ENCODE peak calls at places on chromosomes 7 and 10, in seven cellular contexts. One of them, this sample, is unnamed.

GRCh38 chr7:153088601-153089000 is 329.0 kb downstream of the ACTR3B start:
- DNase-seq in activated T-cell treated with anti-CD3 and anti-CD28 coated beads for 1 hour: no peak
- DNase-seq in CD8-positive, alpha-beta memory T cell: no peak
- DNase-seq in NCI-H526 treated with DMSO at 0.1 percent for 48 hours: no peak
- DNase-seq in pons: no peak
- DNase-seq in activated CD8-positive, alpha-beta memory T cell treated with anti-CD3 and anti-CD28 coated beads, Interleukin-2, amount 50 U/mL, for 4 hours: no peak
- DNase-seq in HTR-8/SVneo: no peak
- DNase-seq in this sample: no peak

GRCh38 chr7:80581472-80581871 is 57.0 kb upstream of the CD36 start:
- DNase-seq in HTR-8/SVneo: no peak
- DNase-seq in activated CD8-positive, alpha-beta memory T cell treated with anti-CD3 and anti-CD28 coated beads, Interleukin-2, amount 50 U/mL, for 4 hours: no peak
- DNase-seq in pons: no peak
- DNase-seq in NCI-H526 treated with DMSO at 0.1 percent for 48 hours: no peak
- DNase-seq in CD8-positive, alpha-beta memory T cell: no peak
- DNase-seq in activated T-cell treated with anti-CD3 and anti-CD28 coated beads for 1 hour: no peak
- DNase-seq in this sample: no peak

GRCh38 chr7:66277492-66277891 is 72.4 kb downstream of the TPST1 start:
- DNase-seq in NCI-H526 treated with DMSO at 0.1 percent for 48 hours: no peak
- DNase-seq in HTR-8/SVneo: no peak
- DNase-seq in activated T-cell treated with anti-CD3 and anti-CD28 coated beads for 1 hour: no peak
- DNase-seq in activated CD8-positive, alpha-beta memory T cell treated with anti-CD3 and anti-CD28 coated beads, Interleukin-2, amount 50 U/mL, for 4 hours: no peak
- DNase-seq in pons: no peak
- DNase-seq in CD8-positive, alpha-beta memory T cell: no peak
- DNase-seq in this sample: no peak

GRCh38 chr10:115033898-115034297 is 59.3 kb upstream of the ATRNL1 start:
- DNase-seq in pons: no peak
- DNase-seq in CD8-positive, alpha-beta memory T cell: no peak
- DNase-seq in HTR-8/SVneo: no peak
- DNase-seq in activated T-cell treated with anti-CD3 and anti-CD28 coated beads for 1 hour: no peak
- DNase-seq in NCI-H526 treated with DMSO at 0.1 percent for 48 hours: no peak
- DNase-seq in activated CD8-positive, alpha-beta memory T cell treated with anti-CD3 and anti-CD28 coated beads, Interleukin-2, amount 50 U/mL, for 4 hours: no peak
- DNase-seq in this sample: no peak

GRCh38 chr7:19177269-19177668 is 32.0 kb upstream of the FERD3L start:
- DNase-seq in HTR-8/SVneo: no peak
- DNase-seq in activated CD8-positive, alpha-beta memory T cell treated with anti-CD3 and anti-CD28 coated beads, Interleukin-2, amount 50 U/mL, for 4 hours: no peak
- DNase-seq in CD8-positive, alpha-beta memory T cell: no peak
- DNase-seq in pons: no peak
- DNase-seq in activated T-cell treated with anti-CD3 and anti-CD28 coated beads for 1 hour: no peak
- DNase-seq in NCI-H526 treated with DMSO at 0.1 percent for 48 hours: no peak
- DNase-seq in this sample: no peak

GRCh38 chr10:7471720-7472367 is 61.0 kb upstream of the SFMBT2 start:
- DNase-seq in HTR-8/SVneo: no peak
- DNase-seq in pons: peak; percentile 82
- DNase-seq in activated CD8-positive, alpha-beta memory T cell treated with anti-CD3 and anti-CD28 coated beads, Interleukin-2, amount 50 U/mL, for 4 hours: no peak
- DNase-seq in activated T-cell treated with anti-CD3 and anti-CD28 coated beads for 1 hour: no peak
- DNase-seq in NCI-H526 treated with DMSO at 0.1 percent for 48 hours: no peak
- DNase-seq in CD8-positive, alpha-beta memory T cell: no peak
- DNase-seq in this sample: no peak

GRCh38 chr7:15938153-15938552 is 251.7 kb upstream of the MEOX2 start:
- DNase-seq in activated T-cell treated with anti-CD3 and anti-CD28 coated beads for 1 hour: no peak
- DNase-seq in CD8-positive, alpha-beta memory T cell: no peak
- DNase-seq in pons: no peak
- DNase-seq in HTR-8/SVneo: no peak
- DNase-seq in activated CD8-positive, alpha-beta memory T cell treated with anti-CD3 and anti-CD28 coated beads, Interleukin-2, amount 50 U/mL, for 4 hours: no peak
- DNase-seq in NCI-H526 treated with DMSO at 0.1 percent for 48 hours: no peak
- DNase-seq in this sample: no peak

GRCh38 chr7:6172331-6173295 is 99.8 kb downstream of the CYTH3 start:
- DNase-seq in activated T-cell treated with anti-CD3 and anti-CD28 coated beads for 1 hour: no peak
- DNase-seq in pons: peak; percentile 52
- DNase-seq in HTR-8/SVneo: no peak
- DNase-seq in CD8-positive, alpha-beta memory T cell: no peak
- DNase-seq in activated CD8-positive, alpha-beta memory T cell treated with anti-CD3 and anti-CD28 coated beads, Interleukin-2, amount 50 U/mL, for 4 hours: no peak
- DNase-seq in NCI-H526 treated with DMSO at 0.1 percent for 48 hours: no peak
- DNase-seq in this sample: no peak

GRCh38 chr10:123427386-123427785 is 238.8 kb upstream of the GPR26 start:
- DNase-seq in activated CD8-positive, alpha-beta memory T cell treated with anti-CD3 and anti-CD28 coated beads, Interleukin-2, amount 50 U/mL, for 4 hours: no peak
- DNase-seq in NCI-H526 treated with DMSO at 0.1 percent for 48 hours: no peak
- DNase-seq in HTR-8/SVneo: no peak
- DNase-seq in activated T-cell treated with anti-CD3 and anti-CD28 coated beads for 1 hour: no peak
- DNase-seq in pons: peak; percentile 3
- DNase-seq in CD8-positive, alpha-beta memory T cell: no peak
- DNase-seq in this sample: no peak

GRCh38 chr7:153397906-153398305 is 638.4 kb downstream of the ACTR3B start:
- DNase-seq in pons: no peak
- DNase-seq in CD8-positive, alpha-beta memory T cell: no peak
- DNase-seq in activated T-cell treated with anti-CD3 and anti-CD28 coated beads for 1 hour: no peak
- DNase-seq in HTR-8/SVneo: no peak
- DNase-seq in activated CD8-positive, alpha-beta memory T cell treated with anti-CD3 and anti-CD28 coated beads, Interleukin-2, amount 50 U/mL, for 4 hours: no peak
- DNase-seq in NCI-H526 treated with DMSO at 0.1 percent for 48 hours: no peak
- DNase-seq in this sample: no peak

GRCh38 chr10:31242902-31243301 is 76.1 kb upstream of the ZEB1 start:
- DNase-seq in NCI-H526 treated with DMSO at 0.1 percent for 48 hours: no peak
- DNase-seq in pons: peak; percentile 14
- DNase-seq in activated CD8-positive, alpha-beta memory T cell treated with anti-CD3 and anti-CD28 coated beads, Interleukin-2, amount 50 U/mL, for 4 hours: peak; percentile 52
- DNase-seq in activated T-cell treated with anti-CD3 and anti-CD28 coated beads for 1 hour: no peak
- DNase-seq in HTR-8/SVneo: peak; percentile 36
- DNase-seq in CD8-positive, alpha-beta memory T cell: no peak
- DNase-seq in this sample: peak; percentile 86

GRCh38 chr7:111025013-111025412 is 65.9 kb upstream of the LRRN3 start:
- DNase-seq in activated CD8-positive, alpha-beta memory T cell treated with anti-CD3 and anti-CD28 coated beads, Interleukin-2, amount 50 U/mL, for 4 hours: no peak
- DNase-seq in activated T-cell treated with anti-CD3 and anti-CD28 coated beads for 1 hour: no peak
- DNase-seq in pons: no peak
- DNase-seq in NCI-H526 treated with DMSO at 0.1 percent for 48 hours: no peak
- DNase-seq in HTR-8/SVneo: no peak
- DNase-seq in CD8-positive, alpha-beta memory T cell: peak; percentile 59
- DNase-seq in this sample: no peak

GRCh38 chr7:29968683-29969457 is 20.7 kb downstream of the SCRN1 start:
- DNase-seq in HTR-8/SVneo: peak; percentile 60
- DNase-seq in activated CD8-positive, alpha-beta memory T cell treated with anti-CD3 and anti-CD28 coated beads, Interleukin-2, amount 50 U/mL, for 4 hours: no peak
- DNase-seq in activated T-cell treated with anti-CD3 and anti-CD28 coated beads for 1 hour: no peak
- DNase-seq in NCI-H526 treated with DMSO at 0.1 percent for 48 hours: no peak
- DNase-seq in pons: no peak
- DNase-seq in CD8-positive, alpha-beta memory T cell: no peak
- DNase-seq in this sample: no peak

GRCh38 chr7:108452707-108453106 is 3.5 kb downstream of the NRCAM start:
- DNase-seq in NCI-H526 treated with DMSO at 0.1 percent for 48 hours: peak; percentile 63
- DNase-seq in HTR-8/SVneo: no peak
- DNase-seq in pons: no peak
- DNase-seq in activated CD8-positive, alpha-beta memory T cell treated with anti-CD3 and anti-CD28 coated beads, Interleukin-2, amount 50 U/mL, for 4 hours: no peak
- DNase-seq in CD8-positive, alpha-beta memory T cell: no peak
- DNase-seq in activated T-cell treated with anti-CD3 and anti-CD28 coated beads for 1 hour: no peak
- DNase-seq in this sample: peak; percentile 21

GRCh38 chr7:54933610-54934009 is 85.2 kb upstream of the EGFR start:
- DNase-seq in activated T-cell treated with anti-CD3 and anti-CD28 coated beads for 1 hour: no peak
- DNase-seq in activated CD8-positive, alpha-beta memory T cell treated with anti-CD3 and anti-CD28 coated beads, Interleukin-2, amount 50 U/mL, for 4 hours: no peak
- DNase-seq in HTR-8/SVneo: no peak
- DNase-seq in pons: no peak
- DNase-seq in NCI-H526 treated with DMSO at 0.1 percent for 48 hours: no peak
- DNase-seq in CD8-positive, alpha-beta memory T cell: no peak
- DNase-seq in this sample: no peak

GRCh38 chr7:65239707-65240352 is 133.8 kb upstream of the ZNF92 start:
- DNase-seq in NCI-H526 treated with DMSO at 0.1 percent for 48 hours: peak; percentile 27
- DNase-seq in pons: no peak
- DNase-seq in activated T-cell treated with anti-CD3 and anti-CD28 coated beads for 1 hour: no peak
- DNase-seq in activated CD8-positive, alpha-beta memory T cell treated with anti-CD3 and anti-CD28 coated beads, Interleukin-2, amount 50 U/mL, for 4 hours: no peak
- DNase-seq in CD8-positive, alpha-beta memory T cell: peak; percentile 44
- DNase-seq in HTR-8/SVneo: peak; percentile 17
- DNase-seq in this sample: no peak

GRCh38 chr7:15291707-15292106 is 270.1 kb downstream of the AGMO start:
- DNase-seq in CD8-positive, alpha-beta memory T cell: no peak
- DNase-seq in HTR-8/SVneo: no peak
- DNase-seq in NCI-H526 treated with DMSO at 0.1 percent for 48 hours: no peak
- DNase-seq in activated CD8-positive, alpha-beta memory T cell treated with anti-CD3 and anti-CD28 coated beads, Interleukin-2, amount 50 U/mL, for 4 hours: no peak
- DNase-seq in activated T-cell treated with anti-CD3 and anti-CD28 coated beads for 1 hour: no peak
- DNase-seq in pons: no peak
- DNase-seq in this sample: no peak

GRCh38 chr10:84342584-84342983 is 14.2 kb downstream of the CCSER2 start:
- DNase-seq in pons: no peak
- DNase-seq in activated CD8-positive, alpha-beta memory T cell treated with anti-CD3 and anti-CD28 coated beads, Interleukin-2, amount 50 U/mL, for 4 hours: no peak
- DNase-seq in activated T-cell treated with anti-CD3 and anti-CD28 coated beads for 1 hour: no peak
- DNase-seq in CD8-positive, alpha-beta memory T cell: no peak
- DNase-seq in NCI-H526 treated with DMSO at 0.1 percent for 48 hours: no peak
- DNase-seq in HTR-8/SVneo: no peak
- DNase-seq in this sample: no peak

GRCh38 chr7:16106300-16106699 is 315.0 kb downstream of the CRPPA start:
- DNase-seq in HTR-8/SVneo: no peak
- DNase-seq in pons: no peak
- DNase-seq in NCI-H526 treated with DMSO at 0.1 percent for 48 hours: no peak
- DNase-seq in activated CD8-positive, alpha-beta memory T cell treated with anti-CD3 and anti-CD28 coated beads, Interleukin-2, amount 50 U/mL, for 4 hours: no peak
- DNase-seq in activated T-cell treated with anti-CD3 and anti-CD28 coated beads for 1 hour: no peak
- DNase-seq in CD8-positive, alpha-beta memory T cell: no peak
- DNase-seq in this sample: no peak

GRCh38 chr7:54345746-54346145 is 196.4 kb upstream of the VSTM2A start:
- DNase-seq in NCI-H526 treated with DMSO at 0.1 percent for 48 hours: no peak
- DNase-seq in pons: no peak
- DNase-seq in HTR-8/SVneo: no peak
- DNase-seq in CD8-positive, alpha-beta memory T cell: no peak
- DNase-seq in activated CD8-positive, alpha-beta memory T cell treated with anti-CD3 and anti-CD28 coated beads, Interleukin-2, amount 50 U/mL, for 4 hours: no peak
- DNase-seq in activated T-cell treated with anti-CD3 and anti-CD28 coated beads for 1 hour: no peak
- DNase-seq in this sample: no peak

GRCh38 chr10:7444576-7445226 is 33.9 kb upstream of the SFMBT2 start:
- DNase-seq in pons: peak; percentile 94
- DNase-seq in NCI-H526 treated with DMSO at 0.1 percent for 48 hours: no peak
- DNase-seq in activated CD8-positive, alpha-beta memory T cell treated with anti-CD3 and anti-CD28 coated beads, Interleukin-2, amount 50 U/mL, for 4 hours: no peak
- DNase-seq in activated T-cell treated with anti-CD3 and anti-CD28 coated beads for 1 hour: no peak
- DNase-seq in HTR-8/SVneo: no peak
- DNase-seq in CD8-positive, alpha-beta memory T cell: no peak
- DNase-seq in this sample: no peak

GRCh38 chr10:72561745-72562166 is 64.1 kb downstream of the MICU1 start:
- DNase-seq in HTR-8/SVneo: no peak
- DNase-seq in pons: no peak
- DNase-seq in CD8-positive, alpha-beta memory T cell: no peak
- DNase-seq in activated CD8-positive, alpha-beta memory T cell treated with anti-CD3 and anti-CD28 coated beads, Interleukin-2, amount 50 U/mL, for 4 hours: no peak
- DNase-seq in activated T-cell treated with anti-CD3 and anti-CD28 coated beads for 1 hour: no peak
- DNase-seq in NCI-H526 treated with DMSO at 0.1 percent for 48 hours: no peak
- DNase-seq in this sample: no peak

GRCh38 chr7:46321556-46322205 is 400.6 kb upstream of the IGFBP3 start:
- DNase-seq in CD8-positive, alpha-beta memory T cell: no peak
- DNase-seq in pons: no peak
- DNase-seq in HTR-8/SVneo: peak; percentile 33
- DNase-seq in activated CD8-positive, alpha-beta memory T cell treated with anti-CD3 and anti-CD28 coated beads, Interleukin-2, amount 50 U/mL, for 4 hours: no peak
- DNase-seq in activated T-cell treated with anti-CD3 and anti-CD28 coated beads for 1 hour: no peak
- DNase-seq in NCI-H526 treated with DMSO at 0.1 percent for 48 hours: no peak
- DNase-seq in this sample: no peak

GRCh38 chr7:151719031-151719894 is 157.7 kb downstream of the PRKAG2 start:
- DNase-seq in NCI-H526 treated with DMSO at 0.1 percent for 48 hours: no peak
- DNase-seq in HTR-8/SVneo: no peak
- DNase-seq in CD8-positive, alpha-beta memory T cell: no peak
- DNase-seq in pons: no peak
- DNase-seq in activated CD8-positive, alpha-beta memory T cell treated with anti-CD3 and anti-CD28 coated beads, Interleukin-2, amount 50 U/mL, for 4 hours: no peak
- DNase-seq in activated T-cell treated with anti-CD3 and anti-CD28 coated beads for 1 hour: no peak
- DNase-seq in this sample: no peak

GRCh38 chr10:75019360-75019759 is 92.1 kb upstream of the SAMD8 start:
- DNase-seq in pons: peak; percentile 71
- DNase-seq in activated CD8-positive, alpha-beta memory T cell treated with anti-CD3 and anti-CD28 coated beads, Interleukin-2, amount 50 U/mL, for 4 hours: no peak
- DNase-seq in NCI-H526 treated with DMSO at 0.1 percent for 48 hours: peak; percentile 17
- DNase-seq in activated T-cell treated with anti-CD3 and anti-CD28 coated beads for 1 hour: no peak
- DNase-seq in HTR-8/SVneo: peak; percentile 26
- DNase-seq in CD8-positive, alpha-beta memory T cell: no peak
- DNase-seq in this sample: no peak

GRCh38 chr7:116863168-116863670 is 832 bp downstream of the CAPZA2 start:
- DNase-seq in CD8-positive, alpha-beta memory T cell: peak; percentile 47
- DNase-seq in NCI-H526 treated with DMSO at 0.1 percent for 48 hours: peak; percentile 80
- DNase-seq in activated CD8-positive, alpha-beta memory T cell treated with anti-CD3 and anti-CD28 coated beads, Interleukin-2, amount 50 U/mL, for 4 hours: no peak
- DNase-seq in activated T-cell treated with anti-CD3 and anti-CD28 coated beads for 1 hour: no peak
- DNase-seq in pons: peak; percentile 52
- DNase-seq in HTR-8/SVneo: peak; percentile 5
- DNase-seq in this sample: no peak

GRCh38 chr7:57638651-57639050 is 188.7 kb downstream of the ZNF716 start:
- DNase-seq in NCI-H526 treated with DMSO at 0.1 percent for 48 hours: no peak
- DNase-seq in CD8-positive, alpha-beta memory T cell: no peak
- DNase-seq in pons: no peak
- DNase-seq in activated T-cell treated with anti-CD3 and anti-CD28 coated beads for 1 hour: no peak
- DNase-seq in HTR-8/SVneo: no peak
- DNase-seq in activated CD8-positive, alpha-beta memory T cell treated with anti-CD3 and anti-CD28 coated beads, Interleukin-2, amount 50 U/mL, for 4 hours: no peak
- DNase-seq in this sample: no peak

GRCh38 chr10:69750726-69751125 is 51.0 kb upstream of the COL13A1 start:
- DNase-seq in activated CD8-positive, alpha-beta memory T cell treated with anti-CD3 and anti-CD28 coated beads, Interleukin-2, amount 50 U/mL, for 4 hours: no peak
- DNase-seq in activated T-cell treated with anti-CD3 and anti-CD28 coated beads for 1 hour: no peak
- DNase-seq in HTR-8/SVneo: no peak
- DNase-seq in NCI-H526 treated with DMSO at 0.1 percent for 48 hours: no peak
- DNase-seq in pons: no peak
- DNase-seq in CD8-positive, alpha-beta memory T cell: no peak
- DNase-seq in this sample: no peak

GRCh38 chr7:123352226-123352550 is 152.4 kb upstream of the SLC13A1 start:
- DNase-seq in pons: no peak
- DNase-seq in CD8-positive, alpha-beta memory T cell: no peak
- DNase-seq in NCI-H526 treated with DMSO at 0.1 percent for 48 hours: no peak
- DNase-seq in activated CD8-positive, alpha-beta memory T cell treated with anti-CD3 and anti-CD28 coated beads, Interleukin-2, amount 50 U/mL, for 4 hours: no peak
- DNase-seq in activated T-cell treated with anti-CD3 and anti-CD28 coated beads for 1 hour: no peak
- DNase-seq in HTR-8/SVneo: no peak
- DNase-seq in this sample: no peak

GRCh38 chr10:114544045-114544659 is 113.9 kb downstream of the ABLIM1 start:
- DNase-seq in pons: no peak
- DNase-seq in activated T-cell treated with anti-CD3 and anti-CD28 coated beads for 1 hour: peak; percentile 56
- DNase-seq in NCI-H526 treated with DMSO at 0.1 percent for 48 hours: no peak
- DNase-seq in HTR-8/SVneo: no peak
- DNase-seq in activated CD8-positive, alpha-beta memory T cell treated with anti-CD3 and anti-CD28 coated beads, Interleukin-2, amount 50 U/mL, for 4 hours: peak; percentile 58
- DNase-seq in CD8-positive, alpha-beta memory T cell: peak; percentile 87
- DNase-seq in this sample: no peak

GRCh38 chr10:124482401-124482800 is 20.8 kb downstream of the LHPP start:
- DNase-seq in pons: no peak
- DNase-seq in activated CD8-positive, alpha-beta memory T cell treated with anti-CD3 and anti-CD28 coated beads, Interleukin-2, amount 50 U/mL, for 4 hours: no peak
- DNase-seq in CD8-positive, alpha-beta memory T cell: no peak
- DNase-seq in NCI-H526 treated with DMSO at 0.1 percent for 48 hours: no peak
- DNase-seq in HTR-8/SVneo: no peak
- DNase-seq in activated T-cell treated with anti-CD3 and anti-CD28 coated beads for 1 hour: no peak
- DNase-seq in this sample: no peak

GRCh38 chr10:25388862-25389206 is 214.0 kb downstream of the GPR158 start:
- DNase-seq in HTR-8/SVneo: no peak
- DNase-seq in pons: no peak
- DNase-seq in activated T-cell treated with anti-CD3 and anti-CD28 coated beads for 1 hour: no peak
- DNase-seq in CD8-positive, alpha-beta memory T cell: no peak
- DNase-seq in NCI-H526 treated with DMSO at 0.1 percent for 48 hours: no peak
- DNase-seq in activated CD8-positive, alpha-beta memory T cell treated with anti-CD3 and anti-CD28 coated beads, Interleukin-2, amount 50 U/mL, for 4 hours: no peak
- DNase-seq in this sample: no peak

GRCh38 chr10:122567056-122567660 is 6.6 kb downstream of the DMBT1 start:
- DNase-seq in activated CD8-positive, alpha-beta memory T cell treated with anti-CD3 and anti-CD28 coated beads, Interleukin-2, amount 50 U/mL, for 4 hours: no peak
- DNase-seq in HTR-8/SVneo: no peak
- DNase-seq in activated T-cell treated with anti-CD3 and anti-CD28 coated beads for 1 hour: no peak
- DNase-seq in NCI-H526 treated with DMSO at 0.1 percent for 48 hours: no peak
- DNase-seq in pons: no peak
- DNase-seq in CD8-positive, alpha-beta memory T cell: no peak
- DNase-seq in this sample: peak; percentile 28

GRCh38 chr10:96043895-96044580 is 655 bp downstream of the CCNJ start:
- DNase-seq in CD8-positive, alpha-beta memory T cell: peak; percentile 64
- DNase-seq in activated CD8-positive, alpha-beta memory T cell treated with anti-CD3 and anti-CD28 coated beads, Interleukin-2, amount 50 U/mL, for 4 hours: peak; percentile 57
- DNase-seq in NCI-H526 treated with DMSO at 0.1 percent for 48 hours: peak; percentile 32
- DNase-seq in pons: peak; percentile 22
- DNase-seq in activated T-cell treated with anti-CD3 and anti-CD28 coated beads for 1 hour: peak; percentile 30
- DNase-seq in HTR-8/SVneo: peak; percentile 31
- DNase-seq in this sample: no peak

GRCh38 chr7:21365866-21366624 is 61.8 kb upstream of the SP4 start:
- DNase-seq in activated CD8-positive, alpha-beta memory T cell treated with anti-CD3 and anti-CD28 coated beads, Interleukin-2, amount 50 U/mL, for 4 hours: no peak
- DNase-seq in pons: no peak
- DNase-seq in CD8-positive, alpha-beta memory T cell: no peak
- DNase-seq in activated T-cell treated with anti-CD3 and anti-CD28 coated beads for 1 hour: no peak
- DNase-seq in HTR-8/SVneo: peak; percentile 51
- DNase-seq in NCI-H526 treated with DMSO at 0.1 percent for 48 hours: peak; percentile 85
- DNase-seq in this sample: peak; percentile 1

GRCh38 chr10:52621635-52622079 is 150.9 kb downstream of the MBL2 start:
- DNase-seq in CD8-positive, alpha-beta memory T cell: no peak
- DNase-seq in activated T-cell treated with anti-CD3 and anti-CD28 coated beads for 1 hour: no peak
- DNase-seq in NCI-H526 treated with DMSO at 0.1 percent for 48 hours: no peak
- DNase-seq in activated CD8-positive, alpha-beta memory T cell treated with anti-CD3 and anti-CD28 coated beads, Interleukin-2, amount 50 U/mL, for 4 hours: no peak
- DNase-seq in pons: no peak
- DNase-seq in HTR-8/SVneo: no peak
- DNase-seq in this sample: no peak

GRCh38 chr7:43291789-43292188 is 179.3 kb downstream of the HECW1 start:
- DNase-seq in activated CD8-positive, alpha-beta memory T cell treated with anti-CD3 and anti-CD28 coated beads, Interleukin-2, amount 50 U/mL, for 4 hours: no peak
- DNase-seq in pons: no peak
- DNase-seq in activated T-cell treated with anti-CD3 and anti-CD28 coated beads for 1 hour: no peak
- DNase-seq in CD8-positive, alpha-beta memory T cell: no peak
- DNase-seq in HTR-8/SVneo: no peak
- DNase-seq in NCI-H526 treated with DMSO at 0.1 percent for 48 hours: no peak
- DNase-seq in this sample: no peak

GRCh38 chr10:49539320-49539885 is 482 bp upstream of the ERCC6 start:
- DNase-seq in pons: no peak
- DNase-seq in CD8-positive, alpha-beta memory T cell: peak; percentile 54
- DNase-seq in activated CD8-positive, alpha-beta memory T cell treated with anti-CD3 and anti-CD28 coated beads, Interleukin-2, amount 50 U/mL, for 4 hours: no peak
- DNase-seq in activated T-cell treated with anti-CD3 and anti-CD28 coated beads for 1 hour: peak; percentile 9
- DNase-seq in NCI-H526 treated with DMSO at 0.1 percent for 48 hours: no peak
- DNase-seq in HTR-8/SVneo: peak; percentile 32
- DNase-seq in this sample: peak; percentile 18

This sample was measured in HCT116.